ENCODE peak calls at places on chromosomes 12 and 14, in four cellular contexts. X is OCI-LY7, E is HCT116, Q is cardiac muscle cell. T is an unnamed sample.

GRCh38 chr12:28872654-28873268 is 276.3 kb upstream of the FAR2 start:
- DNase-seq in E (peak), X (peak), Q (peak), T (peak)

GRCh38 chr14:85443001-85443400 is 86.9 kb upstream of the FLRT2 start:
- DNase-seq in X (no peak), E (no peak), Q (peak), T (no peak)

GRCh38 chr14:97120204-97121120 is 323.3 kb downstream of the VRK1 start:
- DNase-seq in X (no peak), Q (no peak), E (no peak), T (peak)

GRCh38 chr14:100645986-100646314 is 58.7 kb upstream of the BEGAIN start:
- DNase-seq in X (no peak), E (no peak), Q (no peak), T (no peak)

GRCh38 chr12:114680498-114681148 is 3.4 kb downstream of the TBX3 start:
- DNase-seq in X (no peak), E (no peak), Q (no peak), T (no peak)

GRCh38 chr12:78002878-78003277 is 172.2 kb downstream of the NAV3 start:
- DNase-seq in Q (peak), E (no peak), X (peak), T (no peak)

GRCh38 chr12:7989827-7990491 is 42.6 kb upstream of the FOXJ2 start:
- DNase-seq in Q (no peak), X (no peak), E (no peak), T (peak)

GRCh38 chr14:91265404-91265803 is 20.9 kb upstream of the GPR68 start:
- DNase-seq in X (no peak), E (no peak), Q (no peak), T (no peak)

GRCh38 chr14:73744874-73745529 is 30.8 kb upstream of the PNMA1 start:
- DNase-seq in Q (no peak), X (peak), E (peak), T (no peak)

GRCh38 chr14:94381149-94382030 is 7.0 kb downstream of the SERPINA1 start:
- DNase-seq in E (no peak), X (no peak), Q (no peak), T (no peak)

GRCh38 chr14:63535918-63536317 is 7.3 kb downstream of the PPP2R5E start:
- DNase-seq in Q (no peak), E (no peak), X (no peak), T (no peak)

GRCh38 chr12:76366163-76366562 is 17.9 kb upstream of the BBS10 start:
- DNase-seq in E (no peak), Q (no peak), X (no peak), T (no peak)

GRCh38 chr14:74573421-74574091 is 38.5 kb downstream of the LTBP2 start:
- DNase-seq in X (no peak), Q (no peak), E (no peak), T (no peak)

GRCh38 chr12:120677765-120678473 is 9.0 kb upstream of the MLEC start:
- DNase-seq in X (peak), E (no peak), Q (peak), T (no peak)

GRCh38 chr12:46675736-46676135 is 150.1 kb downstream of the SLC38A4 start:
- DNase-seq in E (no peak), X (peak), Q (peak), T (no peak)

GRCh38 chr14:52328286-52328685 is 14.2 kb downstream of the PTGER2 start:
- DNase-seq in X (no peak), E (no peak), Q (peak), T (no peak)

GRCh38 chr12:34595749-34596733 is 573.7 kb downstream of the ALG10 start:
- DNase-seq in X (no peak), Q (no peak), E (no peak), T (no peak)

GRCh38 chr14:104352493-104353220 is 214.3 kb downstream of the KIF26A start:
- DNase-seq in X (no peak), Q (no peak), E (no peak), T (no peak)

GRCh38 chr12:43551971-43552559 is at the start of gene ADAMTS20:
- DNase-seq in E (no peak), X (no peak), Q (peak), T (no peak)

GRCh38 chr12:28026701-28027100 is 54.2 kb upstream of the PTHLH start:
- DNase-seq in X (no peak), E (no peak), Q (peak), T (peak)

GRCh38 chr14:79583738-79584405 is 627.4 kb downstream of the DIO2 start:
- DNase-seq in E (no peak), Q (peak), X (no peak), T (no peak)

GRCh38 chr12:70082997-70083676 is 160.1 kb upstream of the CNOT2 start:
- DNase-seq in Q (no peak), E (no peak), X (no peak), T (no peak)

GRCh38 chr14:98240396-98240795 is 1031.6 kb downstream of the BCL11B start:
- DNase-seq in E (no peak), Q (no peak), X (no peak), T (no peak)

GRCh38 chr14:58292192-58292591 is 6.2 kb upstream of the ARID4A start:
- DNase-seq in Q (no peak), E (no peak), X (no peak), T (no peak)

GRCh38 chr12:4287325-4288290 is 14.0 kb downstream of the CCND2 start:
- DNase-seq in Q (no peak), X (no peak), E (no peak), T (no peak)

GRCh38 chr14:74441113-74441512 is 15.1 kb upstream of the SYNDIG1L start:
- DNase-seq in Q (no peak), E (no peak), X (no peak), T (no peak)

GRCh38 chr12:123873795-123874194 is 98.8 kb downstream of the CCDC92 start:
- DNase-seq in X (no peak), E (no peak), Q (no peak), T (no peak)

DNA sequence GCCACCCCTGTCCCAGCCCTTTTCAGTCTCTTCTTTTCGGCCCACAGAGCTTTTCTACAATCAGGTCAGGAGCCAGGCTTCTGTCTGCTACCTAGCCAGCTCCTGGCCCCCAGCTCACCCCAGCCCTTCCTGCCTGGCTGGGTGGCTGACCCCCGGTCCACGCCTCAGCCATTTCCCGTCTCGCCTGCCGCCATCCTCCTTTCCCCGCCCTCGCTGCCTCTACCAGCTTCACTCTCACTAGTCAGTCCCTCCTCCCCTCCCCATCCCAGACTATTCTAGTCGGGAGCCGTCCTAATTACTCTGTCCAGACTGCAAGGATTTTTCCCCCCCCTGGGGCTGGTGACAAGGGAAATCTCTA is 876 bp downstream of the DHH start:
- DNase-seq in Q (no peak), E (no peak), X (no peak), T (no peak)
- H3K4me3 ChIP-seq in Q (peak), E (no peak), X (no peak), T (no peak)

DNA sequence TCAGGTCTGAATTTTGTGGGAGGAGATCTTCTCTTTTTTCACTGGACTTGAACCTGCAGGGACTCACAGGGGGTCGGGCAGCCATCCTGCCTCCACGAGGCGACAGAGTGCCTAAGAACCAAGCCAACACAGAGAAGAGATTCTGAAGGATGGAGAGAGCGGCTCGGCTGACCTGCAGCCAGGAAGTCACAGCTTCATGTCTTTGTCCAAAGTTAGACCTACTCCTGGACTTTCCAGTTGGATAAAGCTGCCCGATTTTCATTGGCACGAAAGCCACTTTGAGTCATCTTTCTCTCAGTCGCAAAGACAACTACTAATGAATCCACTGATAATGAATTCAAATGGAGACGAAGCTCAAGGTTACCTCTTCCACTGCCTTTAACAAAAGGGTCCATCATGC is 106.8 kb downstream of the FOXN3 start:
- DNase-seq in E (no peak), X (peak), Q (no peak), T (no peak)
- H3K4me3 ChIP-seq in E (no peak), X (peak), Q (no peak), T (no peak)

DNA sequence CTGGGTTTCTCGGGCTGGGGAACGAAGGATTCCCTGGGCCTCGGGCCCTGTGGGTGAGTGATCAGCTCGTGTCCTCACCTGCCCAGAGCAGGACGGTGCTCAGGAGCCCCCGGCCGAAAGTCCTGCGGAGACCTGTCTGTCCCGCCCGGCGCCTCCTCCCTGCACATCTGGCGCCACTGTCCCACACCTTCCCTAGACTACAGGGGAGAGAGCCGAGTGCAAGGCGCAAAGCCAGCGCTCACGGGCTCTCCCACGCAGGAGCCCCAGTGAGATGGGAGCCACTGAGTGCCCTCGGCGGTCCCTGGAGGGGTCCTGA is 13.1 kb upstream of the TEX22 start:
- DNase-seq in Q (no peak), E (no peak), X (no peak), T (no peak)
- H3K4me3 ChIP-seq in Q (no peak), E (no peak), X (no peak), T (no peak)

GRCh38 chr14:37597538-37598084 is 2.2 kb downstream of the TTC6 start:
- DNase-seq in X (no peak), Q (peak), E (no peak), T (no peak)
- H3K4me3 ChIP-seq in X (no peak), Q (no peak), E (no peak), T (no peak)